ENCODE peak calls at places on chromosomes 11 and 22, in ten cellular contexts. One of them, this sample, is unnamed.

GRCh38 chr22:42902875-42903510 is 45.9 kb upstream of the ARFGAP3 start:
- DNase-seq in stimulated activated CD8-positive, alpha-beta memory T cell treated with anti-CD3 and anti-CD28 coated beads, Interleukin-15, amount 100 ng/mL, for 4 hours: no peak
- DNase-seq in kidney epithelial cell: no peak
- DNase-seq in ACHN: no peak
- DNase-seq in foreskin melanocyte: no peak
- DNase-seq in astrocyte of the cerebellum: no peak
- DNase-seq in amniotic epithelial cell: peak
- DNase-seq in posterior cingulate gyrus: no peak
- DNase-seq in activated T-cell treated with anti-CD3 and anti-CD28 coated beads for 1 hour: no peak
- DNase-seq in NCI-H2171 treated with DMSO at 0.1 percent for 48 hours: peak
- DNase-seq in this sample: no peak

GRCh38 chr11:35427158-35427557 is 7.8 kb upstream of the SLC1A2 start:
- DNase-seq in stimulated activated CD8-positive, alpha-beta memory T cell treated with anti-CD3 and anti-CD28 coated beads, Interleukin-15, amount 100 ng/mL, for 4 hours: no peak
- DNase-seq in kidney epithelial cell: no peak
- DNase-seq in ACHN: no peak
- DNase-seq in foreskin melanocyte: no peak
- DNase-seq in astrocyte of the cerebellum: peak
- DNase-seq in amniotic epithelial cell: no peak
- DNase-seq in posterior cingulate gyrus: peak
- DNase-seq in activated T-cell treated with anti-CD3 and anti-CD28 coated beads for 1 hour: no peak
- DNase-seq in NCI-H2171 treated with DMSO at 0.1 percent for 48 hours: no peak
- DNase-seq in this sample: no peak

GRCh38 chr11:94171693-94172440 is 43.2 kb downstream of the PANX1 start:
- DNase-seq in stimulated activated CD8-positive, alpha-beta memory T cell treated with anti-CD3 and anti-CD28 coated beads, Interleukin-15, amount 100 ng/mL, for 4 hours: no peak
- DNase-seq in kidney epithelial cell: no peak
- DNase-seq in ACHN: peak
- DNase-seq in foreskin melanocyte: no peak
- DNase-seq in astrocyte of the cerebellum: peak
- DNase-seq in amniotic epithelial cell: peak
- DNase-seq in posterior cingulate gyrus: peak
- DNase-seq in activated T-cell treated with anti-CD3 and anti-CD28 coated beads for 1 hour: peak
- DNase-seq in NCI-H2171 treated with DMSO at 0.1 percent for 48 hours: peak
- DNase-seq in this sample: no peak

GRCh38 chr11:34050536-34050935 is 995 bp upstream of the CAPRIN1 start:
- DNase-seq in stimulated activated CD8-positive, alpha-beta memory T cell treated with anti-CD3 and anti-CD28 coated beads, Interleukin-15, amount 100 ng/mL, for 4 hours: no peak
- DNase-seq in kidney epithelial cell: no peak
- DNase-seq in ACHN: no peak
- DNase-seq in foreskin melanocyte: no peak
- DNase-seq in astrocyte of the cerebellum: no peak
- DNase-seq in amniotic epithelial cell: no peak
- DNase-seq in posterior cingulate gyrus: no peak
- DNase-seq in activated T-cell treated with anti-CD3 and anti-CD28 coated beads for 1 hour: no peak
- DNase-seq in NCI-H2171 treated with DMSO at 0.1 percent for 48 hours: peak
- DNase-seq in this sample: no peak

GRCh38 chr11:106101370-106101769 is 23.9 kb downstream of the AASDHPPT start:
- DNase-seq in stimulated activated CD8-positive, alpha-beta memory T cell treated with anti-CD3 and anti-CD28 coated beads, Interleukin-15, amount 100 ng/mL, for 4 hours: no peak
- DNase-seq in kidney epithelial cell: no peak
- DNase-seq in ACHN: no peak
- DNase-seq in foreskin melanocyte: no peak
- DNase-seq in astrocyte of the cerebellum: no peak
- DNase-seq in amniotic epithelial cell: no peak
- DNase-seq in posterior cingulate gyrus: no peak
- DNase-seq in activated T-cell treated with anti-CD3 and anti-CD28 coated beads for 1 hour: no peak
- DNase-seq in NCI-H2171 treated with DMSO at 0.1 percent for 48 hours: no peak
- DNase-seq in this sample: no peak

GRCh38 chr11:2561283-2562180 is 116.7 kb downstream of the KCNQ1 start:
- DNase-seq in stimulated activated CD8-positive, alpha-beta memory T cell treated with anti-CD3 and anti-CD28 coated beads, Interleukin-15, amount 100 ng/mL, for 4 hours: no peak
- DNase-seq in kidney epithelial cell: no peak
- DNase-seq in ACHN: no peak
- DNase-seq in foreskin melanocyte: no peak
- DNase-seq in astrocyte of the cerebellum: no peak
- DNase-seq in amniotic epithelial cell: no peak
- DNase-seq in posterior cingulate gyrus: peak
- DNase-seq in activated T-cell treated with anti-CD3 and anti-CD28 coated beads for 1 hour: no peak
- DNase-seq in NCI-H2171 treated with DMSO at 0.1 percent for 48 hours: no peak
- DNase-seq in this sample: peak

GRCh38 chr11:63512816-63513215 is 6.9 kb downstream of the LGALS12 start:
- DNase-seq in stimulated activated CD8-positive, alpha-beta memory T cell treated with anti-CD3 and anti-CD28 coated beads, Interleukin-15, amount 100 ng/mL, for 4 hours: no peak
- DNase-seq in kidney epithelial cell: no peak
- DNase-seq in ACHN: no peak
- DNase-seq in foreskin melanocyte: no peak
- DNase-seq in astrocyte of the cerebellum: no peak
- DNase-seq in amniotic epithelial cell: no peak
- DNase-seq in posterior cingulate gyrus: no peak
- DNase-seq in activated T-cell treated with anti-CD3 and anti-CD28 coated beads for 1 hour: no peak
- DNase-seq in NCI-H2171 treated with DMSO at 0.1 percent for 48 hours: no peak
- DNase-seq in this sample: no peak

GRCh38 chr22:46795845-46796565 is 33.6 kb downstream of the TBC1D22A start:
- DNase-seq in stimulated activated CD8-positive, alpha-beta memory T cell treated with anti-CD3 and anti-CD28 coated beads, Interleukin-15, amount 100 ng/mL, for 4 hours: no peak
- DNase-seq in kidney epithelial cell: no peak
- DNase-seq in ACHN: no peak
- DNase-seq in foreskin melanocyte: no peak
- DNase-seq in astrocyte of the cerebellum: no peak
- DNase-seq in amniotic epithelial cell: no peak
- DNase-seq in posterior cingulate gyrus: no peak
- DNase-seq in activated T-cell treated with anti-CD3 and anti-CD28 coated beads for 1 hour: no peak
- DNase-seq in NCI-H2171 treated with DMSO at 0.1 percent for 48 hours: no peak
- DNase-seq in this sample: no peak

GRCh38 chr22:47175761-47176359 is 413.4 kb downstream of the TBC1D22A start:
- DNase-seq in stimulated activated CD8-positive, alpha-beta memory T cell treated with anti-CD3 and anti-CD28 coated beads, Interleukin-15, amount 100 ng/mL, for 4 hours: no peak
- DNase-seq in kidney epithelial cell: no peak
- DNase-seq in ACHN: no peak
- DNase-seq in foreskin melanocyte: no peak
- DNase-seq in astrocyte of the cerebellum: no peak
- DNase-seq in amniotic epithelial cell: no peak
- DNase-seq in posterior cingulate gyrus: no peak
- DNase-seq in activated T-cell treated with anti-CD3 and anti-CD28 coated beads for 1 hour: no peak
- DNase-seq in NCI-H2171 treated with DMSO at 0.1 percent for 48 hours: no peak
- DNase-seq in this sample: no peak

GRCh38 chr22:40001800-40002577 is 7.2 kb downstream of the FAM83F start:
- DNase-seq in stimulated activated CD8-positive, alpha-beta memory T cell treated with anti-CD3 and anti-CD28 coated beads, Interleukin-15, amount 100 ng/mL, for 4 hours: no peak
- DNase-seq in kidney epithelial cell: no peak
- DNase-seq in ACHN: no peak
- DNase-seq in foreskin melanocyte: no peak
- DNase-seq in astrocyte of the cerebellum: no peak
- DNase-seq in amniotic epithelial cell: no peak
- DNase-seq in posterior cingulate gyrus: no peak
- DNase-seq in activated T-cell treated with anti-CD3 and anti-CD28 coated beads for 1 hour: no peak
- DNase-seq in NCI-H2171 treated with DMSO at 0.1 percent for 48 hours: no peak
- DNase-seq in this sample: no peak

GRCh38 chr11:93407777-93408401 is 77.3 kb downstream of the DEUP1 start:
- DNase-seq in stimulated activated CD8-positive, alpha-beta memory T cell treated with anti-CD3 and anti-CD28 coated beads, Interleukin-15, amount 100 ng/mL, for 4 hours: no peak
- DNase-seq in kidney epithelial cell: no peak
- DNase-seq in ACHN: no peak
- DNase-seq in foreskin melanocyte: no peak
- DNase-seq in astrocyte of the cerebellum: no peak
- DNase-seq in amniotic epithelial cell: peak
- DNase-seq in posterior cingulate gyrus: no peak
- DNase-seq in activated T-cell treated with anti-CD3 and anti-CD28 coated beads for 1 hour: no peak
- DNase-seq in NCI-H2171 treated with DMSO at 0.1 percent for 48 hours: no peak
- DNase-seq in this sample: no peak

GRCh38 chr11:2789331-2789730 is 89.5 kb upstream of the KCNQ1OT1 start:
- DNase-seq in stimulated activated CD8-positive, alpha-beta memory T cell treated with anti-CD3 and anti-CD28 coated beads, Interleukin-15, amount 100 ng/mL, for 4 hours: no peak
- DNase-seq in kidney epithelial cell: no peak
- DNase-seq in ACHN: no peak
- DNase-seq in foreskin melanocyte: no peak
- DNase-seq in astrocyte of the cerebellum: no peak
- DNase-seq in amniotic epithelial cell: no peak
- DNase-seq in posterior cingulate gyrus: no peak
- DNase-seq in activated T-cell treated with anti-CD3 and anti-CD28 coated beads for 1 hour: no peak
- DNase-seq in NCI-H2171 treated with DMSO at 0.1 percent for 48 hours: no peak
- DNase-seq in this sample: no peak

GRCh38 chr11:19628018-19628417 is 84.6 kb upstream of the NAV2 start:
- DNase-seq in stimulated activated CD8-positive, alpha-beta memory T cell treated with anti-CD3 and anti-CD28 coated beads, Interleukin-15, amount 100 ng/mL, for 4 hours: no peak
- DNase-seq in kidney epithelial cell: no peak
- DNase-seq in ACHN: no peak
- DNase-seq in foreskin melanocyte: peak
- DNase-seq in astrocyte of the cerebellum: no peak
- DNase-seq in amniotic epithelial cell: peak
- DNase-seq in posterior cingulate gyrus: no peak
- DNase-seq in activated T-cell treated with anti-CD3 and anti-CD28 coated beads for 1 hour: no peak
- DNase-seq in NCI-H2171 treated with DMSO at 0.1 percent for 48 hours: no peak
- DNase-seq in this sample: no peak

GRCh38 chr11:72224587-72225410 is at the start of gene INPPL1:
- DNase-seq in stimulated activated CD8-positive, alpha-beta memory T cell treated with anti-CD3 and anti-CD28 coated beads, Interleukin-15, amount 100 ng/mL, for 4 hours: no peak
- DNase-seq in kidney epithelial cell: no peak
- DNase-seq in ACHN: peak
- DNase-seq in foreskin melanocyte: peak
- DNase-seq in astrocyte of the cerebellum: no peak
- DNase-seq in amniotic epithelial cell: peak
- DNase-seq in posterior cingulate gyrus: peak
- DNase-seq in activated T-cell treated with anti-CD3 and anti-CD28 coated beads for 1 hour: peak
- DNase-seq in NCI-H2171 treated with DMSO at 0.1 percent for 48 hours: no peak
- DNase-seq in this sample: peak

GRCh38 chr11:17930544-17931144 is 82.2 kb downstream of the SERGEF start:
- DNase-seq in stimulated activated CD8-positive, alpha-beta memory T cell treated with anti-CD3 and anti-CD28 coated beads, Interleukin-15, amount 100 ng/mL, for 4 hours: no peak
- DNase-seq in kidney epithelial cell: no peak
- DNase-seq in ACHN: no peak
- DNase-seq in foreskin melanocyte: no peak
- DNase-seq in astrocyte of the cerebellum: no peak
- DNase-seq in amniotic epithelial cell: no peak
- DNase-seq in posterior cingulate gyrus: no peak
- DNase-seq in activated T-cell treated with anti-CD3 and anti-CD28 coated beads for 1 hour: no peak
- DNase-seq in NCI-H2171 treated with DMSO at 0.1 percent for 48 hours: peak
- DNase-seq in this sample: no peak

GRCh38 chr11:122230387-122230760 is 114.4 kb upstream of the BLID start:
- DNase-seq in stimulated activated CD8-positive, alpha-beta memory T cell treated with anti-CD3 and anti-CD28 coated beads, Interleukin-15, amount 100 ng/mL, for 4 hours: no peak
- DNase-seq in kidney epithelial cell: no peak
- DNase-seq in ACHN: no peak
- DNase-seq in foreskin melanocyte: no peak
- DNase-seq in astrocyte of the cerebellum: no peak
- DNase-seq in amniotic epithelial cell: no peak
- DNase-seq in posterior cingulate gyrus: no peak
- DNase-seq in activated T-cell treated with anti-CD3 and anti-CD28 coated beads for 1 hour: no peak
- DNase-seq in NCI-H2171 treated with DMSO at 0.1 percent for 48 hours: no peak
- DNase-seq in this sample: no peak

GRCh38 chr22:26753125-26753862 is 95.9 kb downstream of the MIAT start:
- DNase-seq in stimulated activated CD8-positive, alpha-beta memory T cell treated with anti-CD3 and anti-CD28 coated beads, Interleukin-15, amount 100 ng/mL, for 4 hours: no peak
- DNase-seq in kidney epithelial cell: no peak
- DNase-seq in ACHN: no peak
- DNase-seq in foreskin melanocyte: no peak
- DNase-seq in astrocyte of the cerebellum: no peak
- DNase-seq in amniotic epithelial cell: no peak
- DNase-seq in posterior cingulate gyrus: no peak
- DNase-seq in activated T-cell treated with anti-CD3 and anti-CD28 coated beads for 1 hour: no peak
- DNase-seq in NCI-H2171 treated with DMSO at 0.1 percent for 48 hours: no peak
- DNase-seq in this sample: no peak

GRCh38 chr11:6638437-6638836 is 17.2 kb downstream of the DCHS1 start:
- DNase-seq in stimulated activated CD8-positive, alpha-beta memory T cell treated with anti-CD3 and anti-CD28 coated beads, Interleukin-15, amount 100 ng/mL, for 4 hours: no peak
- DNase-seq in kidney epithelial cell: no peak
- DNase-seq in ACHN: no peak
- DNase-seq in foreskin melanocyte: no peak
- DNase-seq in astrocyte of the cerebellum: no peak
- DNase-seq in amniotic epithelial cell: no peak
- DNase-seq in posterior cingulate gyrus: no peak
- DNase-seq in activated T-cell treated with anti-CD3 and anti-CD28 coated beads for 1 hour: no peak
- DNase-seq in NCI-H2171 treated with DMSO at 0.1 percent for 48 hours: peak
- DNase-seq in this sample: no peak

GRCh38 chr22:21948390-21948789 is 4.3 kb downstream of the PPM1F start:
- DNase-seq in stimulated activated CD8-positive, alpha-beta memory T cell treated with anti-CD3 and anti-CD28 coated beads, Interleukin-15, amount 100 ng/mL, for 4 hours: no peak
- DNase-seq in kidney epithelial cell: no peak
- DNase-seq in ACHN: no peak
- DNase-seq in foreskin melanocyte: no peak
- DNase-seq in astrocyte of the cerebellum: no peak
- DNase-seq in amniotic epithelial cell: peak
- DNase-seq in posterior cingulate gyrus: no peak
- DNase-seq in activated T-cell treated with anti-CD3 and anti-CD28 coated beads for 1 hour: no peak
- DNase-seq in NCI-H2171 treated with DMSO at 0.1 percent for 48 hours: no peak
- DNase-seq in this sample: no peak

GRCh38 chr11:17642980-17643379 is 76.4 kb upstream of the MYOD1 start:
- DNase-seq in stimulated activated CD8-positive, alpha-beta memory T cell treated with anti-CD3 and anti-CD28 coated beads, Interleukin-15, amount 100 ng/mL, for 4 hours: no peak
- DNase-seq in kidney epithelial cell: no peak
- DNase-seq in ACHN: no peak
- DNase-seq in foreskin melanocyte: no peak
- DNase-seq in astrocyte of the cerebellum: no peak
- DNase-seq in amniotic epithelial cell: no peak
- DNase-seq in posterior cingulate gyrus: no peak
- DNase-seq in activated T-cell treated with anti-CD3 and anti-CD28 coated beads for 1 hour: no peak
- DNase-seq in NCI-H2171 treated with DMSO at 0.1 percent for 48 hours: no peak
- DNase-seq in this sample: no peak

GRCh38 chr22:46914481-46914880 is 152.0 kb downstream of the TBC1D22A start:
- DNase-seq in stimulated activated CD8-positive, alpha-beta memory T cell treated with anti-CD3 and anti-CD28 coated beads, Interleukin-15, amount 100 ng/mL, for 4 hours: no peak
- DNase-seq in kidney epithelial cell: no peak
- DNase-seq in ACHN: no peak
- DNase-seq in foreskin melanocyte: no peak
- DNase-seq in astrocyte of the cerebellum: no peak
- DNase-seq in amniotic epithelial cell: no peak
- DNase-seq in posterior cingulate gyrus: no peak
- DNase-seq in activated T-cell treated with anti-CD3 and anti-CD28 coated beads for 1 hour: no peak
- DNase-seq in NCI-H2171 treated with DMSO at 0.1 percent for 48 hours: no peak
- DNase-seq in this sample: no peak

GRCh38 chr22:46121079-46121478 is 29.2 kb upstream of the PPARA start:
- DNase-seq in stimulated activated CD8-positive, alpha-beta memory T cell treated with anti-CD3 and anti-CD28 coated beads, Interleukin-15, amount 100 ng/mL, for 4 hours: no peak
- DNase-seq in kidney epithelial cell: no peak
- DNase-seq in ACHN: no peak
- DNase-seq in foreskin melanocyte: no peak
- DNase-seq in astrocyte of the cerebellum: no peak
- DNase-seq in amniotic epithelial cell: no peak
- DNase-seq in posterior cingulate gyrus: no peak
- DNase-seq in activated T-cell treated with anti-CD3 and anti-CD28 coated beads for 1 hour: no peak
- DNase-seq in NCI-H2171 treated with DMSO at 0.1 percent for 48 hours: no peak
- DNase-seq in this sample: no peak

This sample was measured in activated B cell treated with CpG ODN at 0.5 μM for 24 hours.